ENCODE peak calls at places on chromosome 10, in six cellular contexts. One of them, this sample, is unnamed.

GRCh38 chr10:18561861-18562551 is 89.4 kb downstream of the NSUN6 start:
- DNase-seq in substantia nigra: no peak
- DNase-seq in activated T-helper 1 cell treated with Interleukin-2 at 50 U/mL for 16 hours: no peak
- DNase-seq in AG04449: no peak
- DNase-seq in Right ventricle myocardium superior: no peak
- DNase-seq in adrenal gland: no peak
- DNase-seq in this sample: no peak

GRCh38 chr10:69748621-69749020 is 53.1 kb upstream of the COL13A1 start:
- DNase-seq in adrenal gland: no peak
- DNase-seq in activated T-helper 1 cell treated with Interleukin-2 at 50 U/mL for 16 hours: no peak
- DNase-seq in Right ventricle myocardium superior: no peak
- DNase-seq in substantia nigra: no peak
- DNase-seq in AG04449: no peak
- DNase-seq in this sample: no peak

GRCh38 chr10:126663880-126664279 is 6.6 kb downstream of the C10orf90 start:
- DNase-seq in substantia nigra: no peak
- DNase-seq in AG04449: no peak
- DNase-seq in Right ventricle myocardium superior: no peak
- DNase-seq in adrenal gland: no peak
- DNase-seq in activated T-helper 1 cell treated with Interleukin-2 at 50 U/mL for 16 hours: no peak
- DNase-seq in this sample: no peak

GRCh38 chr10:131450220-131450765 is 138.8 kb upstream of the TCERG1L start:
- DNase-seq in activated T-helper 1 cell treated with Interleukin-2 at 50 U/mL for 16 hours: no peak
- DNase-seq in substantia nigra: no peak
- DNase-seq in AG04449: no peak
- DNase-seq in Right ventricle myocardium superior: no peak
- DNase-seq in adrenal gland: no peak
- DNase-seq in this sample: no peak

GRCh38 chr10:110659558-110659957 is 15.4 kb downstream of the RBM20 start:
- DNase-seq in adrenal gland: no peak
- DNase-seq in activated T-helper 1 cell treated with Interleukin-2 at 50 U/mL for 16 hours: no peak
- DNase-seq in Right ventricle myocardium superior: no peak
- DNase-seq in substantia nigra: no peak
- DNase-seq in AG04449: no peak
- DNase-seq in this sample: no peak

GRCh38 chr10:121596668-121597503 is 1.4 kb downstream of the FGFR2 start:
- DNase-seq in adrenal gland: peak; percentile 76
- DNase-seq in substantia nigra: no peak
- DNase-seq in activated T-helper 1 cell treated with Interleukin-2 at 50 U/mL for 16 hours: no peak
- DNase-seq in Right ventricle myocardium superior: peak; percentile 44
- DNase-seq in AG04449: no peak
- DNase-seq in this sample: no peak

GRCh38 chr10:27643296-27643695 is 102.3 kb downstream of the MKX start:
- DNase-seq in substantia nigra: no peak
- DNase-seq in AG04449: no peak
- DNase-seq in Right ventricle myocardium superior: no peak
- DNase-seq in adrenal gland: no peak
- DNase-seq in activated T-helper 1 cell treated with Interleukin-2 at 50 U/mL for 16 hours: no peak
- DNase-seq in this sample: no peak

GRCh38 chr10:120513307-120513706 is 56.3 kb downstream of the PLPP4 start:
- DNase-seq in activated T-helper 1 cell treated with Interleukin-2 at 50 U/mL for 16 hours: no peak
- DNase-seq in AG04449: no peak
- DNase-seq in substantia nigra: no peak
- DNase-seq in Right ventricle myocardium superior: no peak
- DNase-seq in adrenal gland: no peak
- DNase-seq in this sample: no peak

GRCh38 chr10:28982950-28983349 is 305.6 kb downstream of the BAMBI start:
- DNase-seq in adrenal gland: no peak
- DNase-seq in substantia nigra: no peak
- DNase-seq in activated T-helper 1 cell treated with Interleukin-2 at 50 U/mL for 16 hours: no peak
- DNase-seq in AG04449: no peak
- DNase-seq in Right ventricle myocardium superior: no peak
- DNase-seq in this sample: no peak

GRCh38 chr10:13759167-13759566 is 172.4 kb downstream of the PRPF18 start:
- DNase-seq in substantia nigra: no peak
- DNase-seq in AG04449: peak; percentile 29
- DNase-seq in adrenal gland: no peak
- DNase-seq in Right ventricle myocardium superior: no peak
- DNase-seq in activated T-helper 1 cell treated with Interleukin-2 at 50 U/mL for 16 hours: no peak
- DNase-seq in this sample: no peak

GRCh38 chr10:132868995-132869394 is 73.4 kb downstream of the CFAP46 start:
- DNase-seq in activated T-helper 1 cell treated with Interleukin-2 at 50 U/mL for 16 hours: no peak
- DNase-seq in Right ventricle myocardium superior: peak; percentile 17
- DNase-seq in adrenal gland: no peak
- DNase-seq in AG04449: no peak
- DNase-seq in substantia nigra: no peak
- DNase-seq in this sample: no peak

GRCh38 chr10:95474228-95475002 is 86.8 kb downstream of the SORBS1 start:
- DNase-seq in AG04449: no peak
- DNase-seq in activated T-helper 1 cell treated with Interleukin-2 at 50 U/mL for 16 hours: no peak
- DNase-seq in Right ventricle myocardium superior: no peak
- DNase-seq in adrenal gland: no peak
- DNase-seq in substantia nigra: no peak
- DNase-seq in this sample: no peak

GRCh38 chr10:99396471-99396870 is 34.0 kb downstream of the GOT1 start:
- DNase-seq in adrenal gland: no peak
- DNase-seq in activated T-helper 1 cell treated with Interleukin-2 at 50 U/mL for 16 hours: no peak
- DNase-seq in Right ventricle myocardium superior: no peak
- DNase-seq in substantia nigra: no peak
- DNase-seq in AG04449: no peak
- DNase-seq in this sample: no peak

GRCh38 chr10:80104066-80104926 is 25.8 kb downstream of the TMEM254 start:
- DNase-seq in activated T-helper 1 cell treated with Interleukin-2 at 50 U/mL for 16 hours: no peak
- DNase-seq in substantia nigra: no peak
- DNase-seq in AG04449: peak; percentile 24
- DNase-seq in adrenal gland: no peak
- DNase-seq in Right ventricle myocardium superior: no peak
- DNase-seq in this sample: peak; percentile 83

GRCh38 chr10:94133239-94133638 is 139.5 kb downstream of the PLCE1 start:
- DNase-seq in Right ventricle myocardium superior: peak; percentile 87
- DNase-seq in substantia nigra: no peak
- DNase-seq in activated T-helper 1 cell treated with Interleukin-2 at 50 U/mL for 16 hours: no peak
- DNase-seq in AG04449: no peak
- DNase-seq in adrenal gland: peak; percentile 66
- DNase-seq in this sample: no peak

GRCh38 chr10:6990891-6991290 is 410.8 kb upstream of the PRKCQ start:
- DNase-seq in adrenal gland: no peak
- DNase-seq in activated T-helper 1 cell treated with Interleukin-2 at 50 U/mL for 16 hours: no peak
- DNase-seq in AG04449: no peak
- DNase-seq in Right ventricle myocardium superior: no peak
- DNase-seq in substantia nigra: no peak
- DNase-seq in this sample: no peak

GRCh38 chr10:102139281-102140110 is 6.7 kb downstream of the PPRC1 start:
- DNase-seq in activated T-helper 1 cell treated with Interleukin-2 at 50 U/mL for 16 hours: no peak
- DNase-seq in AG04449: no peak
- DNase-seq in substantia nigra: no peak
- DNase-seq in adrenal gland: no peak
- DNase-seq in Right ventricle myocardium superior: no peak
- DNase-seq in this sample: no peak

GRCh38 chr10:33722067-33722466 is 387.6 kb upstream of the NRP1 start:
- DNase-seq in activated T-helper 1 cell treated with Interleukin-2 at 50 U/mL for 16 hours: no peak
- DNase-seq in substantia nigra: no peak
- DNase-seq in AG04449: no peak
- DNase-seq in adrenal gland: no peak
- DNase-seq in Right ventricle myocardium superior: no peak
- DNase-seq in this sample: no peak

GRCh38 chr10:101830322-101831168 is 12.3 kb upstream of the OGA start:
- DNase-seq in activated T-helper 1 cell treated with Interleukin-2 at 50 U/mL for 16 hours: peak; percentile 91
- DNase-seq in adrenal gland: peak; percentile 96
- DNase-seq in substantia nigra: peak; percentile 33
- DNase-seq in AG04449: peak; percentile 44
- DNase-seq in Right ventricle myocardium superior: peak; percentile 93
- DNase-seq in this sample: peak; percentile 37

GRCh38 chr10:23604613-23605012 is 165.7 kb downstream of the OTUD1 start:
- DNase-seq in substantia nigra: no peak
- DNase-seq in Right ventricle myocardium superior: no peak
- DNase-seq in adrenal gland: no peak
- DNase-seq in AG04449: no peak
- DNase-seq in activated T-helper 1 cell treated with Interleukin-2 at 50 U/mL for 16 hours: no peak
- DNase-seq in this sample: no peak

GRCh38 chr10:15238553-15239335 is 70.3 kb upstream of the NMT2 start:
- DNase-seq in Right ventricle myocardium superior: no peak
- DNase-seq in AG04449: no peak
- DNase-seq in activated T-helper 1 cell treated with Interleukin-2 at 50 U/mL for 16 hours: no peak
- DNase-seq in adrenal gland: no peak
- DNase-seq in substantia nigra: no peak
- DNase-seq in this sample: no peak

GRCh38 chr10:95818663-95819062 is 62.7 kb downstream of the ENTPD1 start:
- DNase-seq in activated T-helper 1 cell treated with Interleukin-2 at 50 U/mL for 16 hours: no peak
- DNase-seq in substantia nigra: no peak
- DNase-seq in Right ventricle myocardium superior: no peak
- DNase-seq in AG04449: peak; percentile 55
- DNase-seq in adrenal gland: no peak
- DNase-seq in this sample: peak; percentile 34

GRCh38 chr10:10661176-10661575 is 356.5 kb upstream of the CELF2 start:
- DNase-seq in substantia nigra: no peak
- DNase-seq in activated T-helper 1 cell treated with Interleukin-2 at 50 U/mL for 16 hours: no peak
- DNase-seq in Right ventricle myocardium superior: no peak
- DNase-seq in adrenal gland: no peak
- DNase-seq in AG04449: no peak
- DNase-seq in this sample: no peak

GRCh38 chr10:15123749-15124184 is 26.6 kb downstream of the RPP38 start:
- DNase-seq in AG04449: peak; percentile 81
- DNase-seq in substantia nigra: no peak
- DNase-seq in activated T-helper 1 cell treated with Interleukin-2 at 50 U/mL for 16 hours: no peak
- DNase-seq in adrenal gland: no peak
- DNase-seq in Right ventricle myocardium superior: no peak
- DNase-seq in this sample: peak; percentile 65

GRCh38 chr10:128178319-128178937 is 52.2 kb upstream of the MKI67 start:
- DNase-seq in AG04449: no peak
- DNase-seq in substantia nigra: no peak
- DNase-seq in adrenal gland: no peak
- DNase-seq in Right ventricle myocardium superior: no peak
- DNase-seq in activated T-helper 1 cell treated with Interleukin-2 at 50 U/mL for 16 hours: peak; percentile 15
- DNase-seq in this sample: no peak

GRCh38 chr10:52256832-52257691 is 57.0 kb upstream of the DKK1 start:
- DNase-seq in adrenal gland: no peak
- DNase-seq in substantia nigra: no peak
- DNase-seq in activated T-helper 1 cell treated with Interleukin-2 at 50 U/mL for 16 hours: no peak
- DNase-seq in AG04449: no peak
- DNase-seq in Right ventricle myocardium superior: no peak
- DNase-seq in this sample: no peak

GRCh38 chr10:48885376-48885775 is 54.3 kb downstream of the LRRC18 start:
- DNase-seq in Right ventricle myocardium superior: no peak
- DNase-seq in substantia nigra: no peak
- DNase-seq in adrenal gland: no peak
- DNase-seq in activated T-helper 1 cell treated with Interleukin-2 at 50 U/mL for 16 hours: no peak
- DNase-seq in AG04449: no peak
- DNase-seq in this sample: no peak

GRCh38 chr10:35564276-35564982 is 40.7 kb upstream of the GJD4 start:
- DNase-seq in adrenal gland: peak; percentile 25
- DNase-seq in activated T-helper 1 cell treated with Interleukin-2 at 50 U/mL for 16 hours: no peak
- DNase-seq in substantia nigra: no peak
- DNase-seq in Right ventricle myocardium superior: peak; percentile 54
- DNase-seq in AG04449: no peak
- DNase-seq in this sample: no peak

GRCh38 chr10:106506509-106507265 is 657.8 kb downstream of the SORCS1 start:
- DNase-seq in activated T-helper 1 cell treated with Interleukin-2 at 50 U/mL for 16 hours: no peak
- DNase-seq in Right ventricle myocardium superior: no peak
- DNase-seq in AG04449: no peak
- DNase-seq in adrenal gland: no peak
- DNase-seq in substantia nigra: no peak
- DNase-seq in this sample: no peak

GRCh38 chr10:116771101-116771705 is 28.8 kb upstream of the HSPA12A start:
- DNase-seq in substantia nigra: no peak
- DNase-seq in activated T-helper 1 cell treated with Interleukin-2 at 50 U/mL for 16 hours: no peak
- DNase-seq in Right ventricle myocardium superior: peak; percentile 72
- DNase-seq in AG04449: peak; percentile 76
- DNase-seq in adrenal gland: peak; percentile 95
- DNase-seq in this sample: peak; percentile 47

GRCh38 chr10:23479798-23480473 is 41.1 kb downstream of the OTUD1 start:
- DNase-seq in AG04449: no peak
- DNase-seq in Right ventricle myocardium superior: no peak
- DNase-seq in adrenal gland: no peak
- DNase-seq in substantia nigra: no peak
- DNase-seq in activated T-helper 1 cell treated with Interleukin-2 at 50 U/mL for 16 hours: no peak
- DNase-seq in this sample: no peak

GRCh38 chr10:30849636-30850035 is 182.0 kb downstream of the ZNF438 start:
- DNase-seq in AG04449: no peak
- DNase-seq in adrenal gland: no peak
- DNase-seq in activated T-helper 1 cell treated with Interleukin-2 at 50 U/mL for 16 hours: no peak
- DNase-seq in Right ventricle myocardium superior: no peak
- DNase-seq in substantia nigra: no peak
- DNase-seq in this sample: no peak

GRCh38 chr10:11329055-11329673 is 282.3 kb downstream of the USP6NL start:
- DNase-seq in substantia nigra: no peak
- DNase-seq in activated T-helper 1 cell treated with Interleukin-2 at 50 U/mL for 16 hours: no peak
- DNase-seq in adrenal gland: no peak
- DNase-seq in AG04449: no peak
- DNase-seq in Right ventricle myocardium superior: no peak
- DNase-seq in this sample: no peak

GRCh38 chr10:23442936-23443335 is 4.1 kb downstream of the OTUD1 start:
- DNase-seq in Right ventricle myocardium superior: no peak
- DNase-seq in adrenal gland: no peak
- DNase-seq in substantia nigra: no peak
- DNase-seq in activated T-helper 1 cell treated with Interleukin-2 at 50 U/mL for 16 hours: no peak
- DNase-seq in AG04449: no peak
- DNase-seq in this sample: no peak

GRCh38 chr10:43118631-43119415 is 19.4 kb upstream of the CSGALNACT2 start:
- DNase-seq in substantia nigra: no peak
- DNase-seq in Right ventricle myocardium superior: no peak
- DNase-seq in activated T-helper 1 cell treated with Interleukin-2 at 50 U/mL for 16 hours: no peak
- DNase-seq in adrenal gland: no peak
- DNase-seq in AG04449: no peak
- DNase-seq in this sample: no peak

GRCh38 chr10:48934672-48935071 is 5.0 kb downstream of the LRRC18 start:
- DNase-seq in adrenal gland: no peak
- DNase-seq in activated T-helper 1 cell treated with Interleukin-2 at 50 U/mL for 16 hours: no peak
- DNase-seq in Right ventricle myocardium superior: no peak
- DNase-seq in substantia nigra: no peak
- DNase-seq in AG04449: no peak
- DNase-seq in this sample: no peak

GRCh38 chr10:113335603-113336002 is 217.2 kb upstream of the HABP2 start:
- DNase-seq in AG04449: no peak
- DNase-seq in Right ventricle myocardium superior: no peak
- DNase-seq in activated T-helper 1 cell treated with Interleukin-2 at 50 U/mL for 16 hours: no peak
- DNase-seq in substantia nigra: no peak
- DNase-seq in adrenal gland: peak; percentile 17
- DNase-seq in this sample: no peak

GRCh38 chr10:123399276-123399839 is 245.2 kb downstream of the BUB3 start:
- DNase-seq in substantia nigra: no peak
- DNase-seq in Right ventricle myocardium superior: no peak
- DNase-seq in adrenal gland: no peak
- DNase-seq in activated T-helper 1 cell treated with Interleukin-2 at 50 U/mL for 16 hours: no peak
- DNase-seq in AG04449: no peak
- DNase-seq in this sample: no peak

GRCh38 chr10:79063071-79063491 is 5.7 kb upstream of the ZMIZ1 start:
- DNase-seq in Right ventricle myocardium superior: no peak
- DNase-seq in adrenal gland: peak; percentile 4
- DNase-seq in activated T-helper 1 cell treated with Interleukin-2 at 50 U/mL for 16 hours: no peak
- DNase-seq in AG04449: no peak
- DNase-seq in substantia nigra: no peak
- DNase-seq in this sample: no peak

GRCh38 chr10:88783734-88784133 is 18.8 kb upstream of the LIPM start:
- DNase-seq in AG04449: no peak
- DNase-seq in substantia nigra: no peak
- DNase-seq in activated T-helper 1 cell treated with Interleukin-2 at 50 U/mL for 16 hours: no peak
- DNase-seq in adrenal gland: no peak
- DNase-seq in Right ventricle myocardium superior: no peak
- DNase-seq in this sample: no peak